ENCODE peak calls at places on chromosome 5, in nine cellular contexts. One of them, this sample, is unnamed.

GRCh38 chr5:75037106-75037505 is 15.3 kb downstream of the GCNT4 start:
- DNase-seq in HepG2: peak; percentile 16
- DNase-seq in HCT116: peak; percentile 94
- DNase-seq in GM23338: no peak
- DNase-seq in stomach: peak; percentile 65
- DNase-seq in breast epithelium: peak; percentile 71
- DNase-seq in spleen: no peak
- DNase-seq in endothelial cell of umbilical vein: peak; percentile 12
- DNase-seq in prostate gland: peak; percentile 20
- DNase-seq in this sample: no peak

GRCh38 chr5:35608881-35609779 is 8.5 kb upstream of the SPEF2 start:
- DNase-seq in HCT116: no peak
- DNase-seq in prostate gland: no peak
- DNase-seq in HepG2: no peak
- DNase-seq in spleen: no peak
- DNase-seq in GM23338: no peak
- DNase-seq in breast epithelium: no peak
- DNase-seq in endothelial cell of umbilical vein: no peak
- DNase-seq in stomach: no peak
- DNase-seq in this sample: no peak

GRCh38 chr5:93192107-93192506 is 388.9 kb downstream of the NR2F1-AS1 start:
- DNase-seq in spleen: no peak
- DNase-seq in HepG2: peak; percentile 71
- DNase-seq in GM23338: no peak
- DNase-seq in stomach: no peak
- DNase-seq in prostate gland: no peak
- DNase-seq in HCT116: peak; percentile 91
- DNase-seq in breast epithelium: no peak
- DNase-seq in endothelial cell of umbilical vein: peak; percentile 73
- DNase-seq in this sample: no peak

GRCh38 chr5:68227532-68228160 is 12.1 kb downstream of the PIK3R1 start:
- DNase-seq in HepG2: no peak
- DNase-seq in stomach: no peak
- DNase-seq in breast epithelium: no peak
- DNase-seq in prostate gland: no peak
- DNase-seq in HCT116: no peak
- DNase-seq in endothelial cell of umbilical vein: no peak
- DNase-seq in spleen: no peak
- DNase-seq in GM23338: no peak
- DNase-seq in this sample: no peak

GRCh38 chr5:7897014-7897600 is 28.2 kb downstream of the MTRR start:
- DNase-seq in endothelial cell of umbilical vein: peak; percentile 44
- DNase-seq in GM23338: peak; percentile 43
- DNase-seq in stomach: no peak
- DNase-seq in breast epithelium: no peak
- DNase-seq in HepG2: peak; percentile 21
- DNase-seq in prostate gland: no peak
- DNase-seq in spleen: no peak
- DNase-seq in HCT116: no peak
- DNase-seq in this sample: no peak

GRCh38 chr5:80990527-80990926 is 30.4 kb downstream of the RASGRF2 start:
- DNase-seq in HepG2: no peak
- DNase-seq in GM23338: peak; percentile 28
- DNase-seq in stomach: no peak
- DNase-seq in spleen: no peak
- DNase-seq in HCT116: no peak
- DNase-seq in endothelial cell of umbilical vein: no peak
- DNase-seq in prostate gland: no peak
- DNase-seq in breast epithelium: no peak
- DNase-seq in this sample: no peak

GRCh38 chr5:114419941-114420340 is 58.1 kb downstream of the KCNN2 start:
- DNase-seq in spleen: no peak
- DNase-seq in prostate gland: no peak
- DNase-seq in breast epithelium: no peak
- DNase-seq in GM23338: no peak
- DNase-seq in stomach: no peak
- DNase-seq in HCT116: no peak
- DNase-seq in HepG2: no peak
- DNase-seq in endothelial cell of umbilical vein: no peak
- DNase-seq in this sample: no peak

GRCh38 chr5:140633081-140633471 is at the start of gene CD14:
- DNase-seq in breast epithelium: peak; percentile 56
- DNase-seq in prostate gland: no peak
- DNase-seq in endothelial cell of umbilical vein: no peak
- DNase-seq in HepG2: peak; percentile 53
- DNase-seq in spleen: peak; percentile 81
- DNase-seq in HCT116: no peak
- DNase-seq in stomach: peak; percentile 32
- DNase-seq in GM23338: peak; percentile 6
- DNase-seq in this sample: peak; percentile 82

GRCh38 chr5:133962801-133963476 is 5.5 kb downstream of the C5orf15 start:
- DNase-seq in spleen: no peak
- DNase-seq in endothelial cell of umbilical vein: peak; percentile 27
- DNase-seq in GM23338: no peak
- DNase-seq in prostate gland: no peak
- DNase-seq in HepG2: no peak
- DNase-seq in HCT116: no peak
- DNase-seq in breast epithelium: no peak
- DNase-seq in stomach: no peak
- DNase-seq in this sample: no peak

GRCh38 chr5:106959447-106959846 is 711.3 kb downstream of the EFNA5 start:
- DNase-seq in spleen: no peak
- DNase-seq in GM23338: no peak
- DNase-seq in stomach: peak; percentile 36
- DNase-seq in HepG2: no peak
- DNase-seq in endothelial cell of umbilical vein: peak; percentile 83
- DNase-seq in prostate gland: no peak
- DNase-seq in breast epithelium: no peak
- DNase-seq in HCT116: peak; percentile 13
- DNase-seq in this sample: no peak

GRCh38 chr5:151448038-151448985 is 909 bp downstream of the SLC36A1 start:
- DNase-seq in HCT116: no peak
- DNase-seq in HepG2: peak; percentile 27
- DNase-seq in breast epithelium: no peak
- DNase-seq in GM23338: peak; percentile 77
- DNase-seq in endothelial cell of umbilical vein: peak; percentile 44
- DNase-seq in prostate gland: peak; percentile 22
- DNase-seq in stomach: peak; percentile 43
- DNase-seq in spleen: no peak
- DNase-seq in this sample: peak; percentile 64

GRCh38 chr5:132628814-132629213 is 29.2 kb upstream of the IL13 start:
- DNase-seq in breast epithelium: no peak
- DNase-seq in GM23338: no peak
- DNase-seq in prostate gland: no peak
- DNase-seq in HepG2: no peak
- DNase-seq in HCT116: no peak
- DNase-seq in spleen: no peak
- DNase-seq in stomach: no peak
- DNase-seq in endothelial cell of umbilical vein: no peak
- DNase-seq in this sample: no peak

GRCh38 chr5:109412981-109413402 is 3.2 kb upstream of the PJA2 start:
- DNase-seq in breast epithelium: no peak
- DNase-seq in endothelial cell of umbilical vein: no peak
- DNase-seq in prostate gland: no peak
- DNase-seq in HepG2: peak; percentile 64
- DNase-seq in GM23338: no peak
- DNase-seq in HCT116: no peak
- DNase-seq in spleen: no peak
- DNase-seq in stomach: no peak
- DNase-seq in this sample: no peak

GRCh38 chr5:69129413-69129812 is 35.6 kb downstream of the SLC30A5 start:
- DNase-seq in breast epithelium: no peak
- DNase-seq in HCT116: no peak
- DNase-seq in spleen: no peak
- DNase-seq in HepG2: no peak
- DNase-seq in prostate gland: no peak
- DNase-seq in endothelial cell of umbilical vein: no peak
- DNase-seq in stomach: no peak
- DNase-seq in GM23338: no peak
- DNase-seq in this sample: no peak

GRCh38 chr5:171152382-171152781 is 156.7 kb upstream of the TLX3 start:
- DNase-seq in prostate gland: no peak
- DNase-seq in endothelial cell of umbilical vein: peak; percentile 25
- DNase-seq in HCT116: peak; percentile 22
- DNase-seq in HepG2: no peak
- DNase-seq in breast epithelium: no peak
- DNase-seq in GM23338: no peak
- DNase-seq in stomach: no peak
- DNase-seq in spleen: no peak
- DNase-seq in this sample: no peak

GRCh38 chr5:163894645-163895044 is 389.2 kb downstream of the MAT2B start:
- DNase-seq in HCT116: no peak
- DNase-seq in stomach: no peak
- DNase-seq in breast epithelium: no peak
- DNase-seq in prostate gland: no peak
- DNase-seq in endothelial cell of umbilical vein: peak; percentile 79
- DNase-seq in GM23338: no peak
- DNase-seq in spleen: no peak
- DNase-seq in HepG2: no peak
- DNase-seq in this sample: no peak

GRCh38 chr5:109168151-109168550 is 241.6 kb downstream of the PJA2 start:
- DNase-seq in HepG2: no peak
- DNase-seq in GM23338: no peak
- DNase-seq in spleen: no peak
- DNase-seq in breast epithelium: no peak
- DNase-seq in endothelial cell of umbilical vein: no peak
- DNase-seq in HCT116: no peak
- DNase-seq in stomach: no peak
- DNase-seq in prostate gland: no peak
- DNase-seq in this sample: no peak

GRCh38 chr5:31196309-31196708 is 2.8 kb downstream of the CDH6 start:
- DNase-seq in GM23338: peak; percentile 57
- DNase-seq in stomach: no peak
- DNase-seq in HepG2: peak; percentile 9
- DNase-seq in spleen: no peak
- DNase-seq in endothelial cell of umbilical vein: no peak
- DNase-seq in breast epithelium: no peak
- DNase-seq in prostate gland: no peak
- DNase-seq in HCT116: no peak
- DNase-seq in this sample: no peak

GRCh38 chr5:96765043-96765442 is 42.7 kb downstream of the ERAP1 start:
- DNase-seq in stomach: no peak
- DNase-seq in breast epithelium: no peak
- DNase-seq in spleen: no peak
- DNase-seq in HCT116: no peak
- DNase-seq in prostate gland: no peak
- DNase-seq in HepG2: no peak
- DNase-seq in endothelial cell of umbilical vein: no peak
- DNase-seq in GM23338: no peak
- DNase-seq in this sample: no peak

GRCh38 chr5:5777013-5777412 is 354.5 kb downstream of the ICE1 start:
- DNase-seq in stomach: no peak
- DNase-seq in prostate gland: no peak
- DNase-seq in breast epithelium: no peak
- DNase-seq in endothelial cell of umbilical vein: no peak
- DNase-seq in GM23338: no peak
- DNase-seq in HCT116: no peak
- DNase-seq in spleen: no peak
- DNase-seq in HepG2: no peak
- DNase-seq in this sample: no peak

GRCh38 chr5:166164211-166164610 is 2127.2 kb upstream of the WWC1 start:
- DNase-seq in GM23338: no peak
- DNase-seq in HepG2: no peak
- DNase-seq in spleen: no peak
- DNase-seq in breast epithelium: no peak
- DNase-seq in HCT116: no peak
- DNase-seq in endothelial cell of umbilical vein: no peak
- DNase-seq in stomach: no peak
- DNase-seq in prostate gland: no peak
- DNase-seq in this sample: no peak

GRCh38 chr5:169064093-169064492 is 236.8 kb downstream of the SLIT3 start:
- DNase-seq in GM23338: no peak
- DNase-seq in HCT116: no peak
- DNase-seq in HepG2: no peak
- DNase-seq in prostate gland: peak; percentile 12
- DNase-seq in stomach: peak; percentile 37
- DNase-seq in spleen: no peak
- DNase-seq in breast epithelium: no peak
- DNase-seq in endothelial cell of umbilical vein: peak; percentile 24
- DNase-seq in this sample: no peak

GRCh38 chr5:78756853-78757252 is 108.3 kb upstream of the LHFPL2 start:
- DNase-seq in endothelial cell of umbilical vein: no peak
- DNase-seq in spleen: no peak
- DNase-seq in GM23338: no peak
- DNase-seq in breast epithelium: no peak
- DNase-seq in HepG2: no peak
- DNase-seq in stomach: no peak
- DNase-seq in prostate gland: no peak
- DNase-seq in HCT116: no peak
- DNase-seq in this sample: no peak
- H3K27ac ChIP-seq in endothelial cell of umbilical vein: no peak overlapping the region
- H3K27ac ChIP-seq in spleen: no peak overlapping the region
- H3K27ac ChIP-seq in GM23338: no peak overlapping the region
- H3K27ac ChIP-seq in breast epithelium: peak overlapping the region; percentile 54
- H3K27ac ChIP-seq in HepG2: no peak overlapping the region
- H3K27ac ChIP-seq in stomach: no peak overlapping the region
- H3K27ac ChIP-seq in prostate gland: no peak overlapping the region
- H3K27ac ChIP-seq in HCT116: no peak overlapping the region
- H3K27ac ChIP-seq in this sample: no peak overlapping the region

GRCh38 chr5:90134892-90135291 is 274.7 kb downstream of the CETN3 start:
- DNase-seq in GM23338: no peak
- DNase-seq in endothelial cell of umbilical vein: peak; percentile 90
- DNase-seq in stomach: peak; percentile 38
- DNase-seq in breast epithelium: no peak
- DNase-seq in spleen: no peak
- DNase-seq in HepG2: no peak
- DNase-seq in prostate gland: no peak
- DNase-seq in HCT116: no peak
- DNase-seq in this sample: no peak
- TF ChIP-seq POLR2AphosphoS5 in GM23338: no peak
- TF ChIP-seq POLR2AphosphoS5 in endothelial cell of umbilical vein: no peak
- TF ChIP-seq POLR2AphosphoS5 in stomach: no peak
- TF ChIP-seq POLR2AphosphoS5 in breast epithelium: no peak
- TF ChIP-seq POLR2AphosphoS5 in spleen: no peak
- TF ChIP-seq POLR2AphosphoS5 in HepG2: no peak
- TF ChIP-seq POLR2AphosphoS5 in prostate gland: no peak
- TF ChIP-seq POLR2AphosphoS5 in HCT116: no peak
- TF ChIP-seq POLR2AphosphoS5 in this sample: no peak

GRCh38 chr5:51138164-51138563 is 245.1 kb upstream of the ISL1 start:
- DNase-seq in spleen: no peak
- DNase-seq in prostate gland: no peak
- DNase-seq in HCT116: no peak
- DNase-seq in GM23338: peak; percentile 33
- DNase-seq in stomach: no peak
- DNase-seq in endothelial cell of umbilical vein: no peak
- DNase-seq in HepG2: no peak
- DNase-seq in breast epithelium: no peak
- DNase-seq in this sample: no peak
- H3K4me1 ChIP-seq in spleen: no peaks in the 10 kb centered on the region
- H3K4me1 ChIP-seq in prostate gland: no peaks in the 10 kb centered on the region
- H3K4me1 ChIP-seq in HCT116: no peaks in the 10 kb centered on the region
- H3K4me1 ChIP-seq in GM23338: no peaks in the 10 kb centered on the region
- H3K4me1 ChIP-seq in stomach: no peaks in the 10 kb centered on the region
- H3K4me1 ChIP-seq in endothelial cell of umbilical vein: no peaks in the 10 kb centered on the region
- H3K4me1 ChIP-seq in HepG2: no peaks in the 10 kb centered on the region
- H3K4me1 ChIP-seq in breast epithelium: no peaks in the 10 kb centered on the region
- H3K4me1 ChIP-seq in this sample: no peaks in the 10 kb centered on the region

DNA sequence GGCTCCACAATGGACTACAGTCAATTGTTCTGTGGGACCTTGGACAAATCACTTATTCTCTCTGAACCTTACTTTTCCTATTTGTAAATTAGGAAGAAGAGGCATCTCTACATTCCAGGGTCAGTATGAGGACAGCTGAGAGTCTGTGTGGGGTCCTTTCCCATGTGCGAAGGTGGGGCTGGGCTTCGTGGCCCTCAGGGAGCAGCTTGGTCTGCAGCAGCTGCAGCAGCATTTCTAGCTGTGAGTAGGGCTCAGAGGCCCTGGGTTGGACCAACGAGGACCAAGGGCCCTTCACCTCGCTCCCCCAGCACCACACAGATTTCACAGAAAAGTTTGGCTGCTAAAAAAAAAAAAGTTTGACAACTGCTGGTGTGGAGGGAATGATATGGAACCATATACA is 9.4 kb upstream of the DDX41 start:
- DNase-seq in HCT116: no peak
- DNase-seq in endothelial cell of umbilical vein: no peak
- DNase-seq in GM23338: no peak
- DNase-seq in HepG2: no peak
- DNase-seq in stomach: no peak
- DNase-seq in spleen: peak; percentile 18
- DNase-seq in breast epithelium: no peak
- DNase-seq in prostate gland: no peak
- DNase-seq in this sample: no peak
- H3K27ac ChIP-seq in HCT116: no peak overlapping the region
- H3K27ac ChIP-seq in endothelial cell of umbilical vein: no peak overlapping the region
- H3K27ac ChIP-seq in GM23338: no peak overlapping the region
- H3K27ac ChIP-seq in HepG2: no peak overlapping the region
- H3K27ac ChIP-seq in stomach: no peak overlapping the region
- H3K27ac ChIP-seq in spleen: no peak overlapping the region
- H3K27ac ChIP-seq in breast epithelium: no peak overlapping the region
- H3K27ac ChIP-seq in prostate gland: no peak overlapping the region
- H3K27ac ChIP-seq in this sample: no peak overlapping the region

This sample was measured in suprapubic skin.